ENCODE peak calls at places on chromosomes 5 and 9, in eight cellular contexts. E is heart left ventricle, R is tibial nerve, D is cardiac fibroblast, K is body of pancreas, W is mucosa of descending colon, L is ascending aorta, Z is esophagus squamous epithelium. A is an unnamed sample.

GRCh38 chr5:64207978-64208377 is 42.3 kb downstream of the RNF180 start:
- DNase-seq in E (no peak), R (no peak), D (peak; percentile 45), K (no peak), W (no peak), L (no peak), Z (no peak), A (no peak)

GRCh38 chr9:30075451-30076199 is 2308.8 kb upstream of the ACO1 start:
- DNase-seq in E (no peak), R (no peak), D (no peak), K (no peak), W (no peak), L (no peak), Z (no peak), A (peak; percentile 74)

GRCh38 chr5:30890377-30890776 is 303.1 kb upstream of the CDH6 start:
- DNase-seq in E (no peak), R (no peak), D (no peak), K (no peak), W (no peak), L (no peak), Z (no peak), A (no peak)

GRCh38 chr9:13841801-13842462 is 472.0 kb downstream of the NFIB start:
- DNase-seq in E (peak; percentile 38), R (no peak), D (no peak), K (no peak), W (no peak), L (no peak), Z (no peak), A (no peak)

GRCh38 chr9:34490360-34490759 is 31.8 kb downstream of the DNAI1 start:
- DNase-seq in E (no peak), R (no peak), D (no peak), K (no peak), W (no peak), L (no peak), Z (no peak), A (no peak)

GRCh38 chr9:81815781-81816180 is 112.4 kb upstream of the SPATA31D4 start:
- DNase-seq in E (no peak), R (no peak), D (no peak), K (no peak), W (no peak), L (no peak), Z (no peak), A (no peak)

GRCh38 chr9:68500457-68501158 is 40.1 kb downstream of the TMEM252 start:
- DNase-seq in E (no peak), R (no peak), D (no peak), K (no peak), W (no peak), L (peak; percentile 81), Z (no peak), A (no peak)

GRCh38 chr9:111897831-111898144 is 1.2 kb downstream of the UGCG start:
- DNase-seq in E (no peak), R (no peak), D (peak; percentile 39), K (no peak), W (no peak), L (no peak), Z (no peak), A (peak; percentile 89)

GRCh38 chr9:79256691-79257213 is 315.0 kb upstream of the TLE4 start:
- DNase-seq in E (no peak), R (no peak), D (peak; percentile 29), K (peak; percentile 20), W (peak; percentile 23), L (no peak), Z (no peak), A (no peak)

GRCh38 chr5:94072116-94072515 is 330.7 kb upstream of the POU5F2 start:
- DNase-seq in E (no peak), R (no peak), D (peak; percentile 27), K (no peak), W (no peak), L (no peak), Z (no peak), A (no peak)

GRCh38 chr5:170597876-170598275 is 94.1 kb downstream of the KCNIP1 start:
- DNase-seq in E (peak; percentile 17), R (no peak), D (peak; percentile 35), K (no peak), W (peak; percentile 5), L (no peak), Z (no peak), A (no peak)

GRCh38 chr5:143244000-143244736 is 159.3 kb downstream of the NR3C1 start:
- DNase-seq in E (peak; percentile 56), R (peak; percentile 46), D (peak; percentile 96), K (peak; percentile 45), W (peak; percentile 41), L (peak; percentile 86), Z (peak; percentile 2), A (no peak)

GRCh38 chr5:133114933-133115310 is 63.1 kb downstream of the HSPA4 start:
- DNase-seq in E (no peak), R (no peak), D (no peak), K (no peak), W (no peak), L (peak; percentile 38), Z (no peak), A (no peak)

GRCh38 chr5:58182287-58182841 is 277.5 kb downstream of the PLK2 start:
- DNase-seq in E (no peak), R (no peak), D (no peak), K (no peak), W (no peak), L (no peak), Z (no peak), A (no peak)

GRCh38 chr5:96661101-96661840 is 905 bp upstream of the CAST start:
- DNase-seq in E (peak; percentile 14), R (no peak), D (peak; percentile 56), K (peak; percentile 15), W (peak; percentile 58), L (peak; percentile 63), Z (no peak), A (peak; percentile 74)

GRCh38 chr5:180201051-180201987 is 7.7 kb downstream of the RASGEF1C start:
- DNase-seq in E (no peak), R (no peak), D (peak; percentile 26), K (no peak), W (peak; percentile 24), L (no peak), Z (no peak), A (no peak)

GRCh38 chr5:125262782-125263181 is 516.3 kb upstream of the ZNF608 start:
- DNase-seq in E (no peak), R (no peak), D (peak; percentile 31), K (no peak), W (no peak), L (no peak), Z (no peak), A (no peak)

GRCh38 chr9:137156567-137157375 is 13.1 kb downstream of the LRRC26 start:
- DNase-seq in E (no peak), R (no peak), D (peak; percentile 53), K (no peak), W (peak; percentile 62), L (no peak), Z (no peak), A (peak; percentile 64)

GRCh38 chr9:306907-307306 is 92.2 kb downstream of the DOCK8 start:
- DNase-seq in E (no peak), R (no peak), D (no peak), K (peak; percentile 21), W (peak; percentile 57), L (no peak), Z (no peak), A (peak; percentile 46)

GRCh38 chr5:176533894-176534611 is 3.1 kb downstream of the RNF44 start:
- DNase-seq in E (no peak), R (no peak), D (no peak), K (peak; percentile 77), W (peak; percentile 61), L (no peak), Z (no peak), A (peak; percentile 65)

GRCh38 chr5:159149085-159149484 is 49.4 kb upstream of the EBF1 start:
- DNase-seq in E (no peak), R (no peak), D (no peak), K (no peak), W (no peak), L (no peak), Z (no peak), A (no peak)
- TF ChIP-seq CTCF in E (no peak), R (no peak), D (no peak), K (no peak), W (no peak), L (no peak), Z (no peak), A (no peak)

GRCh38 chr5:172806897-172807672 is 27.0 kb upstream of the ERGIC1 start:
- DNase-seq in E (peak; percentile 91), R (peak; percentile 79), D (peak; percentile 94), K (peak; percentile 94), W (peak; percentile 96), L (peak; percentile 95), Z (peak; percentile 81), A (peak; percentile 95)
- H3K4me3 ChIP-seq in E (no peak overlapping the region), R (peak overlapping the region; percentile 25), D (no peak overlapping the region), K (no peak overlapping the region), W (no peak overlapping the region), L (peak overlapping the region; percentile 35), Z (peak overlapping the region; percentile 30), A (peak overlapping the region; percentile 39)

GRCh38 chr9:133428579-133429215 is 6.5 kb downstream of the ADAMTS13 start:
- DNase-seq in E (no peak), R (no peak), D (peak; percentile 6), K (peak; percentile 41), W (peak; percentile 45), L (no peak), Z (no peak), A (peak; percentile 31)

GRCh38 chr9:133427658-133428348 is 5.6 kb downstream of the ADAMTS13 start:
- DNase-seq in E (no peak), R (no peak), D (no peak), K (no peak), W (no peak), L (no peak), Z (no peak), A (no peak)

GRCh38 chr9:133429216-133429613 is 7.0 kb downstream of the ADAMTS13 start:
- DNase-seq in E (no peak), R (no peak), D (no peak), K (no peak), W (no peak), L (no peak), Z (no peak), A (no peak)

GRCh38 chr9:133430244-133430643 is 8.1 kb downstream of the ADAMTS13 start:
- DNase-seq in E (no peak), R (no peak), D (no peak), K (no peak), W (no peak), L (no peak), Z (no peak), A (no peak)

DNA sequence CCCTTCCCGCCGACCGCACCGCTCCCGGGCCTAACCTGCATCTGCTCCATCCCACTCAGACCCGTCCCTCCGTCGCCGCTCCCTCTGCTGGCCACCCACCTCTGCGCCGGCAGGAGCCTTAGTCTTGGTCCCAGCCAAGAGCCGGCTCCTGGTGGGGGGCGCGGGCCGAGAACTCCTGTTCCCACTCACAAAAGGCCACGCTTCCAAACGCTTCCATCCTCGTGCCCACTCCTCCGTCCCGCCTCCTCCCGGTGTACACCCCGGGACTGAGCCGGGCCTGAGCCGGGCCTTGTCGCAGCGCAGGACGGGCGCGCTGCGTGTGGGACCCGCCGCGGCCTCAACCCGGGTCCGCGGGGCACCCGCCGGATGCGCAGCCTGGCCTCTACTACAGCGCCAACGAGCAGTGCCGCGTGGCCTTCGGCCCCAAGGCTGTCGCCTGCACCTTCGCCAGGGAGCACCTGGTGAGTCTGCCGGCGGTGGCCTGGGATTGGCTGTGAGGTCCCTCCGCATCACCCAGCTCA is 7.5 kb downstream of the ADAMTS13 start:
- DNase-seq in E (peak; percentile 26), R (no peak), D (peak; percentile 26), K (peak; percentile 39), W (peak; percentile 53), L (no peak), Z (no peak), A (no peak)
- TF ChIP-seq CTCF in E (peak; percentile 8), R (no peak), D (peak; percentile 49), K (no peak), W (peak; percentile 12), L (no peak), Z (peak; percentile 11), A (peak; percentile 8)

GRCh38 chr5:82363524-82363923 is 85.4 kb upstream of the RPS23 start:
- DNase-seq in E (no peak), R (no peak), D (no peak), K (no peak), W (no peak), L (no peak), Z (no peak), A (no peak)
- H3K4me3 ChIP-seq in E (no peak overlapping the region), R (no peak overlapping the region), D (no peak overlapping the region), K (no peak overlapping the region), W (no peak overlapping the region), L (no peak overlapping the region), Z (no peak overlapping the region), A (no peak overlapping the region)